ENCODE peak calls at places on chromosome 15, in five cellular contexts. O is AG09319, M is AG08396, F is A549, H is erythroblast. S is an unnamed sample.

GRCh38 chr15:64522226-64522823 is 61.9 kb downstream of the ZNF609 start:
- DNase-seq in O (no peak), H (no peak), M (no peak), F (no peak), S (no peak)

GRCh38 chr15:60381148-60381788 is 16.5 kb downstream of the ANXA2 start:
- DNase-seq in H (no peak), F (peak; percentile 46), O (no peak), M (no peak), S (no peak)

GRCh38 chr15:89500397-89501270 is 4.3 kb upstream of the RHCG start:
- DNase-seq in F (no peak), O (no peak), M (no peak), H (no peak), S (no peak)

GRCh38 chr15:93088981-93089854 is at the start of gene RGMA:
- DNase-seq in H (no peak), M (peak; percentile 53), F (no peak), O (no peak), S (no peak)

GRCh38 chr15:78142332-78142731 is 6.8 kb upstream of the IDH3A start:
- DNase-seq in M (no peak), O (no peak), F (no peak), H (no peak), S (no peak)

GRCh38 chr15:84982301-84982920 is 755 bp downstream of the PDE8A start:
- DNase-seq in M (no peak), H (no peak), O (no peak), F (peak; percentile 59), S (no peak)

GRCh38 chr15:49154359-49154758 is 1.0 kb downstream of the COPS2 start:
- DNase-seq in F (no peak), O (no peak), M (no peak), H (peak; percentile 35), S (no peak)

GRCh38 chr15:75171408-75171807 is 30.3 kb upstream of the C15orf39 start:
- DNase-seq in H (no peak), O (no peak), F (no peak), M (peak; percentile 70), S (peak; percentile 46)

GRCh38 chr15:88779944-88780343 is 23.3 kb upstream of the ACAN start:
- DNase-seq in M (no peak), F (no peak), O (no peak), H (no peak), S (no peak)

GRCh38 chr15:38414351-38414750 is 39.6 kb upstream of the FAM98B start:
- DNase-seq in H (peak; percentile 33), F (peak; percentile 45), M (peak; percentile 79), O (peak; percentile 30), S (peak; percentile 52)

GRCh38 chr15:55290361-55291057 is 896 bp upstream of the RAB27A start:
- DNase-seq in M (peak; percentile 86), F (peak; percentile 81), O (peak; percentile 42), H (peak; percentile 82), S (peak; percentile 52)

GRCh38 chr15:69893863-69894262 is 203.9 kb downstream of the TLE3 start:
- DNase-seq in O (no peak), M (peak; percentile 36), F (no peak), H (no peak), S (peak; percentile 2)

GRCh38 chr15:84811828-84812227 is 5.3 kb upstream of the ALPK3 start:
- DNase-seq in H (no peak), M (no peak), F (no peak), O (no peak), S (no peak)

GRCh38 chr15:42289166-42289565 is 15.9 kb upstream of the TMEM87A start:
- DNase-seq in M (no peak), H (no peak), F (no peak), O (no peak), S (no peak)

GRCh38 chr15:45162771-45163507 is 24.8 kb downstream of the SHF start:
- DNase-seq in H (peak; percentile 81), M (peak; percentile 93), O (peak; percentile 63), F (peak; percentile 74), S (peak; percentile 60)

GRCh38 chr15:96234109-96234892 is 96.2 kb upstream of the NR2F2 start:
- DNase-seq in M (no peak), O (peak; percentile 80), H (no peak), F (no peak), S (peak; percentile 45)

GRCh38 chr15:74259324-74259712 is 23.2 kb downstream of the CCDC33 start:
- DNase-seq in H (no peak), M (no peak), F (no peak), O (no peak), S (no peak)

GRCh38 chr15:51720201-51720995 is 17.1 kb downstream of the LYSMD2 start:
- DNase-seq in M (no peak), F (no peak), O (no peak), H (no peak), S (no peak)

GRCh38 chr15:31389576-31389975 is 62.9 kb downstream of the KLF13 start:
- DNase-seq in M (no peak), H (no peak), O (no peak), F (no peak), S (no peak)

GRCh38 chr15:100032358-100033080 is 299.3 kb upstream of the LYSMD4 start:
- DNase-seq in F (no peak), M (no peak), H (no peak), O (no peak), S (no peak)

GRCh38 chr15:99331366-99331765 is 80.1 kb downstream of the LRRC28 start:
- DNase-seq in F (no peak), H (no peak), O (no peak), M (no peak), S (no peak)

GRCh38 chr15:65189102-65189740 is 4.1 kb upstream of the CLPX start:
- DNase-seq in O (no peak), F (peak; percentile 74), H (peak; percentile 49), M (peak; percentile 62), S (no peak)

GRCh38 chr15:81914734-81915234 is 131.0 kb downstream of the MEX3B start:
- DNase-seq in F (no peak), O (no peak), H (no peak), M (no peak), S (no peak)

GRCh38 chr15:23589012-23589411 is 23.5 kb downstream of the MKRN3 start:
- DNase-seq in F (no peak), M (no peak), H (no peak), O (no peak), S (no peak)

GRCh38 chr15:68786753-68787152 is 33.9 kb downstream of the ANP32A start:
- DNase-seq in M (no peak), O (no peak), F (no peak), H (no peak), S (no peak)

GRCh38 chr15:39283531-39283930 is 297.3 kb upstream of the THBS1 start:
- DNase-seq in H (no peak), O (no peak), F (no peak), M (no peak), S (no peak)

GRCh38 chr15:27973886-27974285 is 125.2 kb downstream of the OCA2 start:
- DNase-seq in O (no peak), F (no peak), H (no peak), M (no peak), S (no peak)

GRCh38 chr15:39934415-39935044 is 615 bp downstream of the EIF2AK4 start:
- DNase-seq in M (no peak), H (peak; percentile 37), F (no peak), O (no peak), S (no peak)

GRCh38 chr15:69391046-69391757 is 22.9 kb upstream of the KIF23 start:
- DNase-seq in H (no peak), F (no peak), M (no peak), O (no peak), S (no peak)

GRCh38 chr15:49741721-49742120 is 120.9 kb downstream of the DTWD1 start:
- DNase-seq in H (peak; percentile 76), F (no peak), O (no peak), M (no peak), S (no peak)

GRCh38 chr15:60416519-60416918 is 18.7 kb upstream of the ANXA2 start:
- DNase-seq in F (no peak), O (no peak), M (no peak), H (peak; percentile 43), S (no peak)

GRCh38 chr15:49046113-49046883 is at the start of gene SECISBP2L:
- DNase-seq in O (peak; percentile 77), F (peak; percentile 93), H (peak; percentile 96), M (peak; percentile 94), S (peak; percentile 82)

GRCh38 chr15:63928185-63928852 is 94.6 kb upstream of the HERC1 start:
- DNase-seq in F (no peak), O (no peak), H (no peak), M (no peak), S (no peak)

GRCh38 chr15:34154725-34155204 is 52.9 kb downstream of the PGBD4 start:
- DNase-seq in O (no peak), H (peak; percentile 47), M (peak; percentile 4), F (peak; percentile 87), S (no peak)

GRCh38 chr15:65344214-65344908 is 33.4 kb downstream of the IGDCC3 start:
- DNase-seq in F (no peak), O (no peak), M (no peak), H (no peak), S (no peak)

GRCh38 chr15:52306270-52306669 is 10.7 kb upstream of the MYO5C start:
- DNase-seq in O (no peak), M (peak; percentile 24), F (peak; percentile 47), H (no peak), S (no peak)

GRCh38 chr15:69665641-69666091 is 213.0 kb downstream of the RPLP1 start:
- DNase-seq in O (no peak), M (no peak), H (no peak), F (no peak), S (no peak)